ENCODE peak calls at places on chromosome 22, in five cellular contexts. M is activated T-cell treated with anti-CD3 and anti-CD28 coated beads, Interleukin-2, amount 50 U/mL, for 48 hours; H is stimulated activated CD4-positive, alpha-beta T cell treated with anti-CD3 and anti-CD28 coated beads, TNF-alpha, amount 100 ng/mL, for 1 hour; A is activated CD8-positive, alpha-beta T cell treated with anti-CD3 and anti-CD28 coated beads for 36 hours; F is NCI-H1105 treated with DMSO at 0.1 percent for 48 hours. I is an unnamed sample.

GRCh38 chr22:38305481-38306448 is 11.5 kb downstream of the CSNK1E start:
- DNase-seq in M (peak), A (peak), F (peak), H (no peak), I (no peak)

GRCh38 chr22:37716708-37717107 is 19.9 kb downstream of the TRIOBP start:
- DNase-seq in A (no peak), M (no peak), F (no peak), H (no peak), I (no peak)

GRCh38 chr22:45454260-45454659 is 40.8 kb downstream of the RIBC2 start:
- DNase-seq in A (no peak), F (no peak), H (no peak), M (no peak), I (no peak)

GRCh38 chr22:44372611-44373010 is 59.9 kb upstream of the SHISAL1 start:
- DNase-seq in H (no peak), M (no peak), F (no peak), A (no peak), I (no peak)

GRCh38 chr22:42473484-42474193 is 41.4 kb upstream of the NFAM1 start:
- DNase-seq in M (no peak), A (peak), H (no peak), F (peak), I (peak)

GRCh38 chr22:46830001-46830715 is 67.7 kb downstream of the TBC1D22A start:
- DNase-seq in F (no peak), A (no peak), H (no peak), M (no peak), I (no peak)

GRCh38 chr22:23216331-23217170 is 36.2 kb downstream of the BCR start:
- DNase-seq in F (no peak), M (peak), H (peak), A (peak), I (no peak)

GRCh38 chr22:49768511-49768910 is 59.2 kb downstream of the BRD1 start:
- DNase-seq in H (no peak), M (no peak), F (no peak), A (no peak), I (no peak)

GRCh38 chr22:30336752-30337460 is 10.2 kb upstream of the TBC1D10A start:
- DNase-seq in H (no peak), F (no peak), A (no peak), M (no peak), I (no peak)

GRCh38 chr22:19821523-19822300 is 33.0 kb downstream of the GNB1L start:
- DNase-seq in H (no peak), M (no peak), F (no peak), A (no peak), I (no peak)

GRCh38 chr22:45717787-45718186 is 46.2 kb downstream of the ATXN10 start:
- DNase-seq in M (no peak), A (no peak), H (no peak), F (no peak), I (no peak)

GRCh38 chr22:29797351-29797750 is 30.2 kb downstream of the UQCR10 start:
- DNase-seq in M (no peak), A (peak), H (no peak), F (no peak), I (no peak)

GRCh38 chr22:43931771-43932170 is 8.2 kb downstream of the PNPLA3 start:
- DNase-seq in M (no peak), F (no peak), H (no peak), A (no peak), I (no peak)

GRCh38 chr22:25352294-25352680 is 132.8 kb downstream of the CRYBB2 start:
- DNase-seq in H (no peak), M (no peak), F (no peak), A (no peak), I (no peak)

GRCh38 chr22:19404676-19405075 is 26.9 kb downstream of the HIRA start:
- DNase-seq in H (no peak), A (no peak), M (no peak), F (no peak), I (no peak)

GRCh38 chr22:46744581-46744980 is 6.5 kb upstream of the CERK start:
- DNase-seq in A (no peak), F (no peak), M (no peak), H (no peak), I (no peak)

GRCh38 chr22:41092847-41093371 is 517 bp downstream of the EP300 start:
- DNase-seq in M (no peak), F (peak), A (peak), H (no peak), I (no peak)

GRCh38 chr22:19621372-19622060 is 92.8 kb upstream of the SEPTIN5 start:
- DNase-seq in F (no peak), A (no peak), H (no peak), M (no peak), I (no peak)

GRCh38 chr22:38618258-38618657 is 37.9 kb downstream of the FAM227A start:
- DNase-seq in M (no peak), A (no peak), F (no peak), H (no peak), I (no peak)

GRCh38 chr22:49966716-49967332 is 6.3 kb downstream of the PIM3 start:
- DNase-seq in F (no peak), M (no peak), H (no peak), A (no peak), I (no peak)

GRCh38 chr22:35587447-35587870 is 29.7 kb downstream of the MB start:
- DNase-seq in H (no peak), A (no peak), M (no peak), F (no peak), I (no peak)

GRCh38 chr22:28999510-29000224 is 62.0 kb downstream of the C22orf31 start:
- DNase-seq in A (no peak), H (no peak), M (no peak), F (no peak), I (no peak)

GRCh38 chr22:39960791-39961746 is 872 bp downstream of the TMA7B start:
- DNase-seq in H (no peak), F (no peak), A (peak), M (peak), I (no peak)

GRCh38 chr22:41969110-41969646 is at the start of gene SEPTIN3:
- DNase-seq in A (no peak), F (no peak), M (no peak), H (no peak), I (no peak)

I was measured in HEK293T.